ENCODE peak calls at places on chromosomes 2 and 18, in five cellular contexts. D is caudate nucleus, K is tibial nerve, X is lower lobe of right lung, V is iPS DF 6.9. A is an unnamed sample.

GRCh38 chr2:62577994-62578836 is 72.2 kb upstream of the TMEM17 start:
- DNase-seq in D (no peak), K (no peak), X (no peak), V (no peak), A (no peak)

GRCh38 chr2:69151974-69152373 is 139.0 kb downstream of the ANTXR1 start:
- DNase-seq in D (no peak), K (no peak), X (no peak), V (no peak), A (no peak)

GRCh38 chr2:27123302-27124150 is at the start of gene ABHD1:
- DNase-seq in D (peak), K (peak), X (peak), V (no peak), A (peak)

GRCh38 chr2:80086831-80087230 is 217.7 kb downstream of the LRRTM1 start:
- DNase-seq in D (no peak), K (no peak), X (no peak), V (no peak), A (no peak)

GRCh38 chr2:12090590-12090989 is 344.2 kb downstream of the LPIN1 start:
- DNase-seq in D (no peak), K (no peak), X (no peak), V (no peak), A (no peak)

GRCh38 chr2:62578837-62579640 is 73.0 kb upstream of the TMEM17 start:
- DNase-seq in D (no peak), K (no peak), X (no peak), V (no peak), A (no peak)

GRCh38 chr2:23563673-23564617 is 179.0 kb downstream of the KLHL29 start:
- DNase-seq in D (no peak), K (peak), X (peak), V (no peak), A (no peak)

GRCh38 chr18:29154758-29155725 is 978.1 kb upstream of the CDH2 start:
- DNase-seq in D (no peak), K (no peak), X (no peak), V (no peak), A (peak)

GRCh38 chr2:65456886-65457285 is 24.5 kb upstream of the SPRED2 start:
- DNase-seq in D (no peak), K (no peak), X (no peak), V (no peak), A (no peak)

GRCh38 chr18:11533942-11534496 is 75.4 kb upstream of the SLC35G4 start:
- DNase-seq in D (no peak), K (no peak), X (no peak), V (no peak), A (no peak)

GRCh38 chr2:7375901-7376300 is 458.7 kb downstream of the RNF144A start:
- DNase-seq in D (no peak), K (no peak), X (no peak), V (no peak), A (no peak)

GRCh38 chr2:233119806-233120205 is 59.7 kb downstream of the INPP5D start:
- DNase-seq in D (no peak), K (no peak), X (no peak), V (no peak), A (no peak)

GRCh38 chr2:70697603-70698383 is 70.2 kb downstream of the ADD2 start:
- DNase-seq in D (no peak), K (no peak), X (no peak), V (no peak), A (no peak)

GRCh38 chr18:54905629-54906028 is 53.6 kb downstream of the CCDC68 start:
- DNase-seq in D (no peak), K (no peak), X (no peak), V (no peak), A (no peak)

GRCh38 chr2:210445116-210445707 is 31.3 kb downstream of the LANCL1 start:
- DNase-seq in D (no peak), K (no peak), X (no peak), V (no peak), A (no peak)

GRCh38 chr2:233674995-233675394 is 3.3 kb downstream of the UGT1A9 start:
- DNase-seq in D (no peak), K (no peak), X (no peak), V (no peak), A (no peak)

GRCh38 chr2:84846732-84847131 is 34.2 kb downstream of the TRABD2A start:
- DNase-seq in D (no peak), K (no peak), X (no peak), V (no peak), A (no peak)

GRCh38 chr2:180747728-180748127 is 232.7 kb upstream of the UBE2E3 start:
- DNase-seq in D (no peak), K (no peak), X (no peak), V (no peak), A (no peak)

GRCh38 chr18:25019946-25020345 is 332.0 kb downstream of the ZNF521 start:
- DNase-seq in D (no peak), K (no peak), X (no peak), V (no peak), A (no peak)

GRCh38 chr2:122755281-122755780 is 999.9 kb downstream of the TSN start:
- DNase-seq in D (no peak), K (no peak), X (no peak), V (no peak), A (no peak)

GRCh38 chr2:122754561-122754960 is 999.1 kb downstream of the TSN start:
- DNase-seq in D (no peak), K (no peak), X (no peak), V (no peak), A (no peak)

GRCh38 chr2:122750095-122750494 is 994.6 kb downstream of the TSN start:
- DNase-seq in D (no peak), K (no peak), X (no peak), V (no peak), A (no peak)

GRCh38 chr2:122750808-122751207 is 995.4 kb downstream of the TSN start:
- DNase-seq in D (no peak), K (no peak), X (no peak), V (no peak), A (no peak)

GRCh38 chr2:122753341-122753740 is 997.9 kb downstream of the TSN start:
- DNase-seq in D (no peak), K (no peak), X (no peak), V (no peak), A (no peak)
- H3K27ac ChIP-seq in D (no peak), K (no peak), X (no peak), V (no peak), A (no peak)

GRCh38 chr18:6994053-6994452 is 123.5 kb downstream of the LAMA1 start:
- DNase-seq in D (no peak), K (no peak), X (no peak), V (no peak), A (no peak)
- H3K27ac ChIP-seq in D (no peak), K (no peak), X (no peak), V (no peak), A (no peak)

DNA sequence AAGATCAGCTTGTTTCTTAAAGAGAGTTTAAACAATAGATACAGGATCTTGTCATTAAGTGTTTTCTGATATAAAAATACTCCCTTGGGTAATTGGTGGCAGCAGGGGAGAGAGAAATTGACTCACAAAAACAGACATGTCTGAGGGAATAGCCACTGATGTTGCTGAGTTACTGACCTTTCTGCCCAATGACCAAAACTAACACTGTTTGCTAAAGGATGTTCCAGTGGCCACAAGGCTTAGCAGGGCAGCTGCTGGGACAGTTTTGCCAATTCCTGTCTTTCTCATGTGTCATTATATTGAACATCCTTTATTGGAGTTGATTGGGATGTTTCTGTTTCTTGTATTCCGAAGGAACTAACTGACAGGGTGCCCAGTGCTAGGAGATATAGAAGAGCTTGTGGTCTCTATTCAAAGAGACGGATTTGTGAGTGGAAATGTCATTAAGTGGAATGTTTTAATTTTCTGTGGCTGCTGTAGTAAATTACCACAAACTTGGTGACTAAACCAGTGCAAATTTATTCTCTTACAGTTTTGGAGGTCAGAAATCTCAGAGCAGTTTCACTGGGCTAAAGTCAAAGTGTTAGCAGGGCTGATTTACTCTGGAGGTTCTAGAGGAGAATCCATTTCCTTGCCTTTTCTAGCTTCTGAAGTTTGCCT is 124.8 kb upstream of the RMDN2 start:
- DNase-seq in D (no peak), K (no peak), X (no peak), V (no peak), A (no peak)
- H3K27ac ChIP-seq in D (no peak), K (no peak), X (no peak), V (no peak), A (no peak)

GRCh38 chr18:58856881-58857280 is 7.8 kb upstream of the ZNF532 start:
- DNase-seq in D (no peak), K (no peak), X (no peak), V (no peak), A (no peak)
- H3K27ac ChIP-seq in D (no peak), K (no peak), X (no peak), V (no peak), A (no peak)

GRCh38 chr18:2746274-2746673 is 90.7 kb downstream of the SMCHD1 start:
- DNase-seq in D (no peak), K (no peak), X (no peak), V (no peak), A (no peak)
- H3K27ac ChIP-seq in D (no peak), K (no peak), X (no peak), V (no peak), A (no peak)

GRCh38 chr2:200354823-200355751 is 48.6 kb downstream of the SPATS2L start:
- DNase-seq in D (no peak), K (no peak), X (no peak), V (no peak), A (no peak)

GRCh38 chr2:200352631-200353030 is 46.1 kb downstream of the SPATS2L start:
- DNase-seq in D (no peak), K (no peak), X (no peak), V (no peak), A (no peak)

GRCh38 chr2:200351815-200352214 is 45.3 kb downstream of the SPATS2L start:
- DNase-seq in D (no peak), K (no peak), X (no peak), V (no peak), A (no peak)

GRCh38 chr2:200353873-200354272 is 47.4 kb downstream of the SPATS2L start:
- DNase-seq in D (no peak), K (no peak), X (no peak), V (no peak), A (no peak)

DNA sequence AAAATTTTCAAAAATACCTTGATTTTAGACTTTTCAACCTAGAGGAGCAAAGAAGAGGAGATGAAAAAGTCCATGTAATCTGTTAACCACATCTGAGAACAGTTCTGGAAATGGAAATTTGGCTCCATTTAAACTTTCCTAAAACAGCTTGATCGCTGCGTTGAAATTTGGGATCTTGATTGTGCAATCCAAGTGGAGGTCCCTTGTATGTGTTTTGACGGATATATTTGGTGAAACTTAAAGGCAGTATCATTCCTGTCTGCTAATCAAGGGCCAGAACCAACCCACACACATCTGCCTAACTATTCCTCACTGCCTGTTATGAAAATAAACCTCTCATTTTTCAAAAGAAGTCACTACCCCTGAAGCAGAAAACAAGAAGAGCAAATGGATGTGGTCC is 46.6 kb downstream of the SPATS2L start:
- DNase-seq in D (no peak), K (no peak), X (no peak), V (no peak), A (no peak)
- H3K27ac ChIP-seq in D (no peak), K (peak), X (no peak), V (no peak), A (peak)

DNA sequence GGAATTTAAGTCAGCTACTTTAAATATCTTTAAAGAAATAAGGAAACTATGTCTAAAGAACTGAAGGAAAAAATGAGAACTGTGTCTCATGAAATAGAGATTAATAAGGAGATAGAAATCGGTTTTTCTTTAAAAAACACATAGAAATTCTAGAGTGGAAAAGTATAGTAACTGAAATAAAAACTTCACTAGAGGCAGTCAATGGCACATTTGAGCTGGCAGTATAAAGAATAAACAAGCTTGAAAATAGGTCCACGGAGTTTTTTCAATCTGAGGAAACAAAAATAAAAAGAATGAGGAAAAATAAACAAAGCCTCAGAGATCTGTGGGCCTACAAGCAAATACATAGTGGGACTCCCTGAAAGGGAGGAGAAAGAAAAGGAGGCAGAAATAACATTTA is 127.5 kb downstream of the TWIST2 start:
- DNase-seq in D (no peak), K (no peak), X (no peak), V (no peak), A (no peak)
- H3K27ac ChIP-seq in D (no peak), K (peak), X (no peak), V (no peak), A (no peak)

GRCh38 chr2:197075286-197075685 is 148.8 kb upstream of the PGAP1 start:
- DNase-seq in D (no peak), K (no peak), X (no peak), V (no peak), A (no peak)
- H3K27ac ChIP-seq in D (peak), K (peak), X (no peak), V (no peak), A (peak)

GRCh38 chr2:96208144-96209010 is at the start of gene STARD7:
- DNase-seq in D (peak), K (peak), X (peak), V (peak), A (peak)

GRCh38 chr2:96209729-96210085 is 1.1 kb upstream of the STARD7 start:
- DNase-seq in D (no peak), K (no peak), X (no peak), V (no peak), A (no peak)

GRCh38 chr2:96207778-96208143 is 866 bp downstream of the STARD7 start:
- DNase-seq in D (no peak), K (no peak), X (no peak), V (no peak), A (no peak)

GRCh38 chr2:96207073-96207777 is 1.4 kb downstream of the STARD7 start:
- DNase-seq in D (no peak), K (no peak), X (no peak), V (no peak), A (no peak)

GRCh38 chr2:96209011-96209728 is 543 bp upstream of the STARD7 start:
- DNase-seq in D (no peak), K (no peak), X (no peak), V (no peak), A (no peak)
- H3K27ac ChIP-seq in D (peak), K (peak), X (peak), V (no peak), A (peak)

GRCh38 chr18:9838144-9838877 is 47.5 kb upstream of the TXNDC2 start:
- DNase-seq in D (no peak), K (no peak), X (peak), V (peak), A (no peak)
- H3K27ac ChIP-seq in D (peak), K (no peak), X (peak), V (no peak), A (no peak)

A was measured in testis.